ENCODE peak calls at places on chromosomes 6 and 20, in nine cellular contexts. P is HTR-8/SVneo; C is ACHN; S is effector CD4-positive, alpha-beta T cell; B is AG08396; Z is ELR; V is H54; R is breast epithelium; J is T-helper 1 cell. G is an unnamed sample.

GRCh38 chr6:2744206-2744771 is 6.4 kb downstream of the MYLK4 start:
- DNase-seq in P (no peak), C (no peak), S (no peak), B (no peak), Z (peak), V (no peak), R (no peak), J (no peak), G (no peak)

GRCh38 chr20:3430376-3431069 is 23.1 kb upstream of the DNAAF9 start:
- DNase-seq in P (no peak), C (no peak), S (no peak), B (no peak), Z (no peak), V (no peak), R (no peak), J (no peak), G (no peak)

GRCh38 chr6:161442381-161442858 is 168.6 kb upstream of the AGPAT4 start:
- DNase-seq in P (no peak), C (no peak), S (no peak), B (no peak), Z (no peak), V (no peak), R (no peak), J (no peak), G (no peak)

GRCh38 chr20:11676618-11677289 is 240.9 kb upstream of the BTBD3 start:
- DNase-seq in P (peak), C (peak), S (no peak), B (peak), Z (peak), V (peak), R (no peak), J (no peak), G (peak)

GRCh38 chr6:142015011-142015410 is 117.7 kb upstream of the GJE1 start:
- DNase-seq in P (no peak), C (no peak), S (no peak), B (no peak), Z (peak), V (no peak), R (no peak), J (no peak), G (peak)

GRCh38 chr6:36556281-36556680 is 9.0 kb upstream of the STK38 start:
- DNase-seq in P (no peak), C (no peak), S (no peak), B (no peak), Z (no peak), V (no peak), R (no peak), J (no peak), G (no peak)

GRCh38 chr20:3995067-3995748 is 20.1 kb downstream of the RNF24 start:
- DNase-seq in P (peak), C (peak), S (no peak), B (peak), Z (peak), V (no peak), R (no peak), J (no peak), G (no peak)

GRCh38 chr6:138307816-138308727 is 69.6 kb upstream of the SMIM28 start:
- DNase-seq in P (no peak), C (no peak), S (no peak), B (peak), Z (peak), V (no peak), R (no peak), J (no peak), G (no peak)

GRCh38 chr6:140602843-140603242 is 1228.4 kb upstream of the CITED2 start:
- DNase-seq in P (no peak), C (no peak), S (no peak), B (no peak), Z (peak), V (no peak), R (no peak), J (no peak), G (no peak)

GRCh38 chr6:42212442-42212841 is 5.2 kb downstream of the MRPS10 start:
- DNase-seq in P (no peak), C (no peak), S (no peak), B (no peak), Z (no peak), V (no peak), R (no peak), J (no peak), G (no peak)

GRCh38 chr6:117739869-117740268 is 64.6 kb downstream of the NUS1 start:
- DNase-seq in P (no peak), C (no peak), S (no peak), B (no peak), Z (no peak), V (no peak), R (peak), J (no peak), G (no peak)

GRCh38 chr20:35750611-35751010 is 8.6 kb upstream of the RBM39 start:
- DNase-seq in P (no peak), C (no peak), S (no peak), B (no peak), Z (no peak), V (no peak), R (no peak), J (no peak), G (no peak)

GRCh38 chr6:138682722-138683521 is 90.6 kb upstream of the CCDC28A start:
- DNase-seq in P (peak), C (peak), S (no peak), B (peak), Z (peak), V (peak), R (no peak), J (no peak), G (no peak)

GRCh38 chr6:42928748-42929087 is 562 bp upstream of the CNPY3 start:
- DNase-seq in P (peak), C (peak), S (no peak), B (no peak), Z (no peak), V (no peak), R (no peak), J (no peak), G (no peak)

GRCh38 chr6:52538921-52539354 is 37.9 kb downstream of the TRAM2 start:
- DNase-seq in P (peak), C (no peak), S (no peak), B (no peak), Z (peak), V (no peak), R (no peak), J (no peak), G (no peak)

GRCh38 chr6:132675749-132676148 is 16.8 kb upstream of the TAAR1 start:
- DNase-seq in P (no peak), C (no peak), S (no peak), B (no peak), Z (no peak), V (no peak), R (no peak), J (no peak), G (no peak)

GRCh38 chr6:143064996-143065683 is 4.5 kb downstream of the AIG1 start:
- DNase-seq in P (no peak), C (peak), S (no peak), B (no peak), Z (peak), V (no peak), R (no peak), J (no peak), G (no peak)

GRCh38 chr6:79713701-79714322 is 82.7 kb downstream of the SH3BGRL2 start:
- DNase-seq in P (peak), C (peak), S (peak), B (peak), Z (peak), V (no peak), R (no peak), J (no peak), G (peak)

GRCh38 chr20:62943396-62943795 is 5.4 kb downstream of the GID8 start:
- DNase-seq in P (no peak), C (no peak), S (no peak), B (no peak), Z (no peak), V (no peak), R (no peak), J (no peak), G (no peak)

GRCh38 chr6:52994789-52995078 is 350 bp downstream of the GSTA4 start:
- DNase-seq in P (peak), C (no peak), S (peak), B (no peak), Z (peak), V (no peak), R (no peak), J (no peak), G (no peak)

GRCh38 chr6:36724514-36725385 is 27.1 kb downstream of the RAB44 start:
- DNase-seq in P (peak), C (peak), S (peak), B (peak), Z (peak), V (peak), R (peak), J (no peak), G (peak)

GRCh38 chr6:149840345-149841075 is 23.6 kb downstream of the LRP11 start:
- DNase-seq in P (peak), C (peak), S (peak), B (peak), Z (peak), V (no peak), R (peak), J (no peak), G (peak)

GRCh38 chr20:24843443-24843715 is 105.7 kb upstream of the CST7 start:
- DNase-seq in P (no peak), C (no peak), S (no peak), B (no peak), Z (no peak), V (no peak), R (no peak), J (no peak), G (no peak)

GRCh38 chr6:39184906-39185580 is 44.2 kb downstream of the KCNK5 start:
- DNase-seq in P (no peak), C (peak), S (no peak), B (no peak), Z (no peak), V (no peak), R (no peak), J (no peak), G (no peak)

GRCh38 chr20:46523696-46524328 is 10.5 kb upstream of the ZNF334 start:
- DNase-seq in P (no peak), C (peak), S (no peak), B (no peak), Z (peak), V (no peak), R (no peak), J (no peak), G (no peak)

GRCh38 chr6:156102129-156102528 is 646.5 kb upstream of the NOX3 start:
- DNase-seq in P (no peak), C (peak), S (no peak), B (no peak), Z (peak), V (no peak), R (no peak), J (no peak), G (peak)

GRCh38 chr6:48782230-48782629 is 671.2 kb upstream of the PTCHD4 start:
- DNase-seq in P (no peak), C (no peak), S (no peak), B (no peak), Z (no peak), V (no peak), R (no peak), J (no peak), G (no peak)

GRCh38 chr6:18703546-18703945 is 316.4 kb downstream of the RNF144B start:
- DNase-seq in P (no peak), C (no peak), S (no peak), B (no peak), Z (no peak), V (no peak), R (no peak), J (no peak), G (no peak)

GRCh38 chr6:151288711-151289398 is 49.1 kb downstream of the AKAP12 start:
- DNase-seq in P (no peak), C (no peak), S (no peak), B (no peak), Z (no peak), V (no peak), R (no peak), J (no peak), G (no peak)

GRCh38 chr20:59645316-59645715 is 41.0 kb downstream of the PHACTR3 start:
- DNase-seq in P (no peak), C (no peak), S (no peak), B (no peak), Z (no peak), V (no peak), R (no peak), J (no peak), G (no peak)

GRCh38 chr6:155177369-155177961 is 86.3 kb upstream of the CLDN20 start:
- DNase-seq in P (no peak), C (peak), S (peak), B (no peak), Z (peak), V (no peak), R (no peak), J (peak), G (peak)

GRCh38 chr6:81476881-81477280 is 275.6 kb downstream of the TENT5A start:
- DNase-seq in P (no peak), C (no peak), S (no peak), B (peak), Z (no peak), V (no peak), R (no peak), J (no peak), G (no peak)

GRCh38 chr6:112906737-112907136 is 559.6 kb downstream of the RFPL4B start:
- DNase-seq in P (no peak), C (no peak), S (no peak), B (peak), Z (no peak), V (no peak), R (no peak), J (no peak), G (no peak)

GRCh38 chr20:36093025-36093803 is 61.3 kb upstream of the EPB41L1 start:
- DNase-seq in P (no peak), C (peak), S (no peak), B (peak), Z (peak), V (no peak), R (peak), J (no peak), G (no peak)

GRCh38 chr6:111852704-111853103 is 20.5 kb downstream of the FYN start:
- DNase-seq in P (no peak), C (no peak), S (no peak), B (no peak), Z (no peak), V (no peak), R (no peak), J (no peak), G (no peak)

GRCh38 chr6:30691208-30691872 is 556 bp upstream of the NRM start:
- DNase-seq in P (no peak), C (no peak), S (no peak), B (no peak), Z (no peak), V (no peak), R (no peak), J (no peak), G (no peak)